ENCODE peak calls at places on chromosomes 12 and 14, in ten cellular contexts. E, B, U, A, W, J, N, I, H and Z are unnamed samples.

GRCh38 chr12:47778842-47779241 is 5.8 kb downstream of the SLC48A1 start:
- DNase-seq in J (no peak), H (no peak), W (no peak), E (no peak), U (no peak), A (no peak), B (no peak), I (no peak), N (no peak), Z (no peak)

GRCh38 chr12:54882074-54882473 is 27.8 kb downstream of the MUCL1 start:
- DNase-seq in N (no peak), H (no peak), U (no peak), E (no peak), J (no peak), A (no peak), B (no peak), I (no peak), W (no peak), Z (no peak)

GRCh38 chr14:91244501-91244901 is at the start of gene GPR68:
- DNase-seq in H (no peak), B (peak; percentile 81), I (peak; percentile 58), U (peak; percentile 50), N (no peak), W (no peak), E (peak; percentile 21), J (no peak), A (peak; percentile 81), Z (peak; percentile 68)

GRCh38 chr12:52210186-52210924 is 18.5 kb upstream of the KRT80 start:
- DNase-seq in J (no peak), A (no peak), E (no peak), W (no peak), H (no peak), N (no peak), U (peak; percentile 24), B (peak; percentile 95), I (no peak), Z (no peak)

GRCh38 chr12:1811281-1811947 is 9.0 kb upstream of the LRTM2 start:
- DNase-seq in E (no peak), W (no peak), N (no peak), J (no peak), A (no peak), U (no peak), H (peak; percentile 30), B (peak; percentile 36), I (no peak), Z (no peak)

GRCh38 chr14:21714318-21714929 is 40.8 kb upstream of the OR4E1 start:
- DNase-seq in I (no peak), B (no peak), H (no peak), U (no peak), N (no peak), W (no peak), E (no peak), J (no peak), A (no peak), Z (no peak)

GRCh38 chr14:64708148-64709004 is 4.2 kb downstream of the PLEKHG3 start:
- DNase-seq in I (no peak), B (no peak), A (no peak), W (no peak), E (peak; percentile 16), N (no peak), U (no peak), H (no peak), J (no peak), Z (peak; percentile 99)

GRCh38 chr12:24904871-24905270 is 44.0 kb downstream of the BCAT1 start:
- DNase-seq in U (no peak), H (no peak), B (no peak), A (no peak), E (no peak), W (no peak), N (no peak), J (no peak), I (no peak), Z (peak; percentile 71)

GRCh38 chr12:115149279-115149678 is 465.3 kb upstream of the TBX3 start:
- DNase-seq in W (no peak), E (no peak), B (no peak), N (no peak), A (peak; percentile 31), U (no peak), I (no peak), H (no peak), J (no peak), Z (no peak)

GRCh38 chr12:119693006-119693405 is 25.1 kb downstream of the PRKAB1 start:
- DNase-seq in A (peak; percentile 92), H (no peak), J (no peak), W (no peak), U (no peak), B (peak; percentile 97), E (no peak), N (no peak), I (no peak), Z (no peak)